ENCODE peak calls at places on chromosomes 3 and 15, in seven cellular contexts. One of them, this sample, is unnamed.

GRCh38 chr3:57958642-57959406 is 49.4 kb upstream of the FLNB start:
- DNase-seq in activated CD8-positive, alpha-beta memory T cell treated with anti-CD3 and anti-CD28 coated beads for 24 hours: no peak
- DNase-seq in HTR-8/SVneo: no peak
- DNase-seq in GM18507: no peak
- DNase-seq in T-helper 9 cell: no peak
- DNase-seq in GM20000: no peak
- DNase-seq in H7: no peak
- DNase-seq in this sample: no peak

GRCh38 chr3:48026098-48026497 is 9.9 kb upstream of the MAP4 start:
- DNase-seq in GM18507: no peak
- DNase-seq in activated CD8-positive, alpha-beta memory T cell treated with anti-CD3 and anti-CD28 coated beads for 24 hours: no peak
- DNase-seq in HTR-8/SVneo: no peak
- DNase-seq in H7: no peak
- DNase-seq in T-helper 9 cell: no peak
- DNase-seq in GM20000: no peak
- DNase-seq in this sample: no peak

GRCh38 chr15:77060560-77060959 is 10.3 kb downstream of the TSPAN3 start:
- DNase-seq in HTR-8/SVneo: no peak
- DNase-seq in H7: no peak
- DNase-seq in GM20000: no peak
- DNase-seq in T-helper 9 cell: no peak
- DNase-seq in GM18507: no peak
- DNase-seq in activated CD8-positive, alpha-beta memory T cell treated with anti-CD3 and anti-CD28 coated beads for 24 hours: no peak
- DNase-seq in this sample: no peak

GRCh38 chr3:65855370-65856100 is 183.2 kb downstream of the MAGI1 start:
- DNase-seq in H7: no peak
- DNase-seq in T-helper 9 cell: no peak
- DNase-seq in GM18507: no peak
- DNase-seq in activated CD8-positive, alpha-beta memory T cell treated with anti-CD3 and anti-CD28 coated beads for 24 hours: no peak
- DNase-seq in GM20000: no peak
- DNase-seq in HTR-8/SVneo: no peak
- DNase-seq in this sample: no peak

GRCh38 chr15:27058939-27059338 is 88.0 kb downstream of the GABRG3 start:
- DNase-seq in GM20000: no peak
- DNase-seq in T-helper 9 cell: no peak
- DNase-seq in H7: no peak
- DNase-seq in GM18507: no peak
- DNase-seq in HTR-8/SVneo: no peak
- DNase-seq in activated CD8-positive, alpha-beta memory T cell treated with anti-CD3 and anti-CD28 coated beads for 24 hours: no peak
- DNase-seq in this sample: no peak

GRCh38 chr3:13593615-13594014 is 44.7 kb downstream of the FBLN2 start:
- DNase-seq in activated CD8-positive, alpha-beta memory T cell treated with anti-CD3 and anti-CD28 coated beads for 24 hours: no peak
- DNase-seq in T-helper 9 cell: no peak
- DNase-seq in HTR-8/SVneo: no peak
- DNase-seq in H7: no peak
- DNase-seq in GM18507: no peak
- DNase-seq in GM20000: no peak
- DNase-seq in this sample: no peak

GRCh38 chr3:178203152-178203551 is 333.1 kb upstream of the KCNMB2 start:
- DNase-seq in T-helper 9 cell: no peak
- DNase-seq in GM18507: no peak
- DNase-seq in GM20000: no peak
- DNase-seq in HTR-8/SVneo: no peak
- DNase-seq in H7: no peak
- DNase-seq in activated CD8-positive, alpha-beta memory T cell treated with anti-CD3 and anti-CD28 coated beads for 24 hours: no peak
- DNase-seq in this sample: no peak

GRCh38 chr3:122004123-122004522 is 17.9 kb downstream of the ILDR1 start:
- DNase-seq in GM20000: no peak
- DNase-seq in activated CD8-positive, alpha-beta memory T cell treated with anti-CD3 and anti-CD28 coated beads for 24 hours: no peak
- DNase-seq in H7: no peak
- DNase-seq in GM18507: no peak
- DNase-seq in HTR-8/SVneo: no peak
- DNase-seq in T-helper 9 cell: no peak
- DNase-seq in this sample: no peak

GRCh38 chr15:42083605-42083908 is 10.8 kb downstream of the PLA2G4D start:
- DNase-seq in GM20000: no peak
- DNase-seq in HTR-8/SVneo: no peak
- DNase-seq in T-helper 9 cell: no peak
- DNase-seq in H7: no peak
- DNase-seq in GM18507: no peak
- DNase-seq in activated CD8-positive, alpha-beta memory T cell treated with anti-CD3 and anti-CD28 coated beads for 24 hours: peak
- DNase-seq in this sample: no peak

GRCh38 chr15:39685999-39686613 is 96.5 kb downstream of the FSIP1 start:
- DNase-seq in activated CD8-positive, alpha-beta memory T cell treated with anti-CD3 and anti-CD28 coated beads for 24 hours: no peak
- DNase-seq in T-helper 9 cell: peak
- DNase-seq in GM20000: peak
- DNase-seq in H7: peak
- DNase-seq in GM18507: no peak
- DNase-seq in HTR-8/SVneo: peak
- DNase-seq in this sample: no peak

GRCh38 chr15:29088666-29089065 is 181.0 kb downstream of the NSMCE3 start:
- DNase-seq in HTR-8/SVneo: no peak
- DNase-seq in GM20000: no peak
- DNase-seq in T-helper 9 cell: no peak
- DNase-seq in activated CD8-positive, alpha-beta memory T cell treated with anti-CD3 and anti-CD28 coated beads for 24 hours: no peak
- DNase-seq in H7: no peak
- DNase-seq in GM18507: no peak
- DNase-seq in this sample: no peak

GRCh38 chr15:89728254-89728653 is 22.8 kb downstream of the MESP1 start:
- DNase-seq in H7: no peak
- DNase-seq in activated CD8-positive, alpha-beta memory T cell treated with anti-CD3 and anti-CD28 coated beads for 24 hours: no peak
- DNase-seq in GM18507: no peak
- DNase-seq in T-helper 9 cell: no peak
- DNase-seq in HTR-8/SVneo: no peak
- DNase-seq in GM20000: no peak
- DNase-seq in this sample: no peak

GRCh38 chr3:15964605-15965061 is 166.9 kb upstream of the ANKRD28 start:
- DNase-seq in T-helper 9 cell: no peak
- DNase-seq in GM18507: no peak
- DNase-seq in activated CD8-positive, alpha-beta memory T cell treated with anti-CD3 and anti-CD28 coated beads for 24 hours: no peak
- DNase-seq in H7: no peak
- DNase-seq in GM20000: no peak
- DNase-seq in HTR-8/SVneo: peak
- DNase-seq in this sample: no peak

GRCh38 chr3:32391643-32392529 is at the start of gene CMTM7:
- DNase-seq in HTR-8/SVneo: peak
- DNase-seq in GM20000: peak
- DNase-seq in T-helper 9 cell: peak
- DNase-seq in GM18507: no peak
- DNase-seq in H7: peak
- DNase-seq in activated CD8-positive, alpha-beta memory T cell treated with anti-CD3 and anti-CD28 coated beads for 24 hours: peak
- DNase-seq in this sample: peak

GRCh38 chr3:192637803-192638202 is 89.5 kb downstream of the FGF12 start:
- DNase-seq in H7: no peak
- DNase-seq in HTR-8/SVneo: no peak
- DNase-seq in GM20000: no peak
- DNase-seq in activated CD8-positive, alpha-beta memory T cell treated with anti-CD3 and anti-CD28 coated beads for 24 hours: no peak
- DNase-seq in GM18507: no peak
- DNase-seq in T-helper 9 cell: no peak
- DNase-seq in this sample: no peak

GRCh38 chr3:127984241-127984975 is 67.8 kb upstream of the SEC61A1 start:
- DNase-seq in T-helper 9 cell: no peak
- DNase-seq in GM18507: no peak
- DNase-seq in activated CD8-positive, alpha-beta memory T cell treated with anti-CD3 and anti-CD28 coated beads for 24 hours: no peak
- DNase-seq in GM20000: no peak
- DNase-seq in H7: no peak
- DNase-seq in HTR-8/SVneo: no peak
- DNase-seq in this sample: no peak

GRCh38 chr3:146491303-146491702 is 21.9 kb upstream of the PLSCR2 start:
- DNase-seq in T-helper 9 cell: no peak
- DNase-seq in GM20000: no peak
- DNase-seq in GM18507: no peak
- DNase-seq in activated CD8-positive, alpha-beta memory T cell treated with anti-CD3 and anti-CD28 coated beads for 24 hours: no peak
- DNase-seq in H7: no peak
- DNase-seq in HTR-8/SVneo: no peak
- DNase-seq in this sample: no peak

GRCh38 chr15:34323217-34323616 is 14.4 kb downstream of the SLC12A6 start:
- DNase-seq in activated CD8-positive, alpha-beta memory T cell treated with anti-CD3 and anti-CD28 coated beads for 24 hours: no peak
- DNase-seq in GM20000: no peak
- DNase-seq in GM18507: no peak
- DNase-seq in HTR-8/SVneo: no peak
- DNase-seq in H7: no peak
- DNase-seq in T-helper 9 cell: no peak
- DNase-seq in this sample: no peak

GRCh38 chr15:72515591-72516389 is 41.7 kb downstream of the ARIH1 start:
- DNase-seq in T-helper 9 cell: no peak
- DNase-seq in H7: no peak
- DNase-seq in GM18507: no peak
- DNase-seq in GM20000: no peak
- DNase-seq in activated CD8-positive, alpha-beta memory T cell treated with anti-CD3 and anti-CD28 coated beads for 24 hours: no peak
- DNase-seq in HTR-8/SVneo: peak
- DNase-seq in this sample: no peak

GRCh38 chr15:25179673-25180511 is 225.1 kb downstream of the SNRPN start:
- DNase-seq in T-helper 9 cell: no peak
- DNase-seq in activated CD8-positive, alpha-beta memory T cell treated with anti-CD3 and anti-CD28 coated beads for 24 hours: no peak
- DNase-seq in HTR-8/SVneo: no peak
- DNase-seq in GM18507: no peak
- DNase-seq in GM20000: no peak
- DNase-seq in H7: peak
- DNase-seq in this sample: no peak

GRCh38 chr15:40929730-40930429 is 740 bp downstream of the DLL4 start:
- DNase-seq in GM20000: no peak
- DNase-seq in H7: peak
- DNase-seq in HTR-8/SVneo: no peak
- DNase-seq in activated CD8-positive, alpha-beta memory T cell treated with anti-CD3 and anti-CD28 coated beads for 24 hours: no peak
- DNase-seq in GM18507: no peak
- DNase-seq in T-helper 9 cell: no peak
- DNase-seq in this sample: no peak

GRCh38 chr15:75565062-75565970 is 13.8 kb downstream of the PTPN9 start:
- DNase-seq in GM20000: no peak
- DNase-seq in T-helper 9 cell: no peak
- DNase-seq in H7: no peak
- DNase-seq in GM18507: no peak
- DNase-seq in activated CD8-positive, alpha-beta memory T cell treated with anti-CD3 and anti-CD28 coated beads for 24 hours: no peak
- DNase-seq in HTR-8/SVneo: no peak
- DNase-seq in this sample: no peak

GRCh38 chr15:74261041-74261440 is 24.9 kb downstream of the CCDC33 start:
- DNase-seq in T-helper 9 cell: no peak
- DNase-seq in H7: no peak
- DNase-seq in GM18507: no peak
- DNase-seq in activated CD8-positive, alpha-beta memory T cell treated with anti-CD3 and anti-CD28 coated beads for 24 hours: no peak
- DNase-seq in HTR-8/SVneo: no peak
- DNase-seq in GM20000: no peak
- DNase-seq in this sample: no peak